ENCODE peak calls at places on chromosomes 16 and 17, in nine cellular contexts. One of them, this sample, is unnamed.

GRCh38 chr17:29839656-29840055 is 90.4 kb downstream of the SSH2 start:
- DNase-seq in Right ventricle myocardium superior: no peak
- DNase-seq in CD4-positive, alpha-beta memory T cell: no peak
- DNase-seq in GM13976: no peak
- DNase-seq in astrocyte of the cerebellum: no peak
- DNase-seq in naive thymus-derived CD8-positive, alpha-beta T cell: no peak
- DNase-seq in small intestine: no peak
- DNase-seq in fibroblast of the aortic adventitia: no peak
- DNase-seq in NCI-H2171 treated with DMSO at 0.1 percent for 48 hours: no peak
- DNase-seq in this sample: no peak

GRCh38 chr17:45438931-45439610 is 6.4 kb upstream of the ARHGAP27 start:
- DNase-seq in Right ventricle myocardium superior: no peak
- DNase-seq in CD4-positive, alpha-beta memory T cell: no peak
- DNase-seq in GM13976: no peak
- DNase-seq in astrocyte of the cerebellum: no peak
- DNase-seq in naive thymus-derived CD8-positive, alpha-beta T cell: no peak
- DNase-seq in small intestine: no peak
- DNase-seq in fibroblast of the aortic adventitia: no peak
- DNase-seq in NCI-H2171 treated with DMSO at 0.1 percent for 48 hours: no peak
- DNase-seq in this sample: no peak

GRCh38 chr17:72460711-72461110 is 339.9 kb downstream of the SOX9 start:
- DNase-seq in Right ventricle myocardium superior: no peak
- DNase-seq in CD4-positive, alpha-beta memory T cell: no peak
- DNase-seq in GM13976: no peak
- DNase-seq in astrocyte of the cerebellum: no peak
- DNase-seq in naive thymus-derived CD8-positive, alpha-beta T cell: no peak
- DNase-seq in small intestine: no peak
- DNase-seq in fibroblast of the aortic adventitia: peak
- DNase-seq in NCI-H2171 treated with DMSO at 0.1 percent for 48 hours: no peak
- DNase-seq in this sample: no peak

GRCh38 chr17:59331929-59332889 is 754 bp downstream of the YPEL2 start:
- DNase-seq in Right ventricle myocardium superior: peak
- DNase-seq in CD4-positive, alpha-beta memory T cell: peak
- DNase-seq in GM13976: peak
- DNase-seq in astrocyte of the cerebellum: no peak
- DNase-seq in naive thymus-derived CD8-positive, alpha-beta T cell: peak
- DNase-seq in small intestine: peak
- DNase-seq in fibroblast of the aortic adventitia: peak
- DNase-seq in NCI-H2171 treated with DMSO at 0.1 percent for 48 hours: no peak
- DNase-seq in this sample: peak

GRCh38 chr16:67155305-67156145 is 4.2 kb downstream of the TRADD start:
- DNase-seq in Right ventricle myocardium superior: peak
- DNase-seq in CD4-positive, alpha-beta memory T cell: peak
- DNase-seq in GM13976: peak
- DNase-seq in astrocyte of the cerebellum: peak
- DNase-seq in naive thymus-derived CD8-positive, alpha-beta T cell: peak
- DNase-seq in small intestine: peak
- DNase-seq in fibroblast of the aortic adventitia: peak
- DNase-seq in NCI-H2171 treated with DMSO at 0.1 percent for 48 hours: peak
- DNase-seq in this sample: peak

GRCh38 chr17:17439971-17440843 is 36.6 kb upstream of the MED9 start:
- DNase-seq in Right ventricle myocardium superior: peak
- DNase-seq in CD4-positive, alpha-beta memory T cell: peak
- DNase-seq in GM13976: peak
- DNase-seq in astrocyte of the cerebellum: peak
- DNase-seq in naive thymus-derived CD8-positive, alpha-beta T cell: peak
- DNase-seq in small intestine: peak
- DNase-seq in fibroblast of the aortic adventitia: peak
- DNase-seq in NCI-H2171 treated with DMSO at 0.1 percent for 48 hours: peak
- DNase-seq in this sample: peak

GRCh38 chr16:49181812-49182211 is 99.8 kb downstream of the CBLN1 start:
- DNase-seq in Right ventricle myocardium superior: no peak
- DNase-seq in CD4-positive, alpha-beta memory T cell: no peak
- DNase-seq in GM13976: no peak
- DNase-seq in astrocyte of the cerebellum: no peak
- DNase-seq in naive thymus-derived CD8-positive, alpha-beta T cell: no peak
- DNase-seq in small intestine: no peak
- DNase-seq in fibroblast of the aortic adventitia: no peak
- DNase-seq in NCI-H2171 treated with DMSO at 0.1 percent for 48 hours: peak
- DNase-seq in this sample: no peak

GRCh38 chr17:66964930-66965800 is 658 bp downstream of the CACNG4 start:
- DNase-seq in Right ventricle myocardium superior: no peak
- DNase-seq in CD4-positive, alpha-beta memory T cell: no peak
- DNase-seq in GM13976: peak
- DNase-seq in astrocyte of the cerebellum: no peak
- DNase-seq in naive thymus-derived CD8-positive, alpha-beta T cell: no peak
- DNase-seq in small intestine: no peak
- DNase-seq in fibroblast of the aortic adventitia: no peak
- DNase-seq in NCI-H2171 treated with DMSO at 0.1 percent for 48 hours: peak
- DNase-seq in this sample: no peak

GRCh38 chr17:48738424-48738802 is 9.9 kb upstream of the HOXB13 start:
- DNase-seq in Right ventricle myocardium superior: no peak
- DNase-seq in CD4-positive, alpha-beta memory T cell: no peak
- DNase-seq in GM13976: no peak
- DNase-seq in astrocyte of the cerebellum: no peak
- DNase-seq in naive thymus-derived CD8-positive, alpha-beta T cell: no peak
- DNase-seq in small intestine: no peak
- DNase-seq in fibroblast of the aortic adventitia: no peak
- DNase-seq in NCI-H2171 treated with DMSO at 0.1 percent for 48 hours: no peak
- DNase-seq in this sample: no peak

GRCh38 chr16:86494565-86495356 is 15.6 kb upstream of the FOXF1 start:
- DNase-seq in Right ventricle myocardium superior: no peak
- DNase-seq in CD4-positive, alpha-beta memory T cell: no peak
- DNase-seq in GM13976: no peak
- DNase-seq in astrocyte of the cerebellum: no peak
- DNase-seq in naive thymus-derived CD8-positive, alpha-beta T cell: no peak
- DNase-seq in small intestine: no peak
- DNase-seq in fibroblast of the aortic adventitia: no peak
- DNase-seq in NCI-H2171 treated with DMSO at 0.1 percent for 48 hours: no peak
- DNase-seq in this sample: no peak

GRCh38 chr16:69106491-69107291 is 1.2 kb downstream of the HAS3 start:
- DNase-seq in Right ventricle myocardium superior: no peak
- DNase-seq in CD4-positive, alpha-beta memory T cell: no peak
- DNase-seq in GM13976: peak
- DNase-seq in astrocyte of the cerebellum: no peak
- DNase-seq in naive thymus-derived CD8-positive, alpha-beta T cell: no peak
- DNase-seq in small intestine: peak
- DNase-seq in fibroblast of the aortic adventitia: no peak
- DNase-seq in NCI-H2171 treated with DMSO at 0.1 percent for 48 hours: no peak
- DNase-seq in this sample: no peak

GRCh38 chr16:67917852-67918236 is 13.8 kb downstream of the CTRL start:
- DNase-seq in Right ventricle myocardium superior: no peak
- DNase-seq in CD4-positive, alpha-beta memory T cell: no peak
- DNase-seq in GM13976: no peak
- DNase-seq in astrocyte of the cerebellum: no peak
- DNase-seq in naive thymus-derived CD8-positive, alpha-beta T cell: no peak
- DNase-seq in small intestine: no peak
- DNase-seq in fibroblast of the aortic adventitia: peak
- DNase-seq in NCI-H2171 treated with DMSO at 0.1 percent for 48 hours: no peak
- DNase-seq in this sample: no peak

GRCh38 chr17:62668091-62668804 is 40.8 kb downstream of the MRC2 start:
- DNase-seq in Right ventricle myocardium superior: no peak
- DNase-seq in CD4-positive, alpha-beta memory T cell: no peak
- DNase-seq in GM13976: no peak
- DNase-seq in astrocyte of the cerebellum: no peak
- DNase-seq in naive thymus-derived CD8-positive, alpha-beta T cell: no peak
- DNase-seq in small intestine: no peak
- DNase-seq in fibroblast of the aortic adventitia: peak
- DNase-seq in NCI-H2171 treated with DMSO at 0.1 percent for 48 hours: no peak
- DNase-seq in this sample: no peak

GRCh38 chr16:78650675-78651074 is 551.2 kb downstream of the WWOX start:
- DNase-seq in Right ventricle myocardium superior: no peak
- DNase-seq in CD4-positive, alpha-beta memory T cell: no peak
- DNase-seq in GM13976: no peak
- DNase-seq in astrocyte of the cerebellum: no peak
- DNase-seq in naive thymus-derived CD8-positive, alpha-beta T cell: no peak
- DNase-seq in small intestine: no peak
- DNase-seq in fibroblast of the aortic adventitia: no peak
- DNase-seq in NCI-H2171 treated with DMSO at 0.1 percent for 48 hours: no peak
- DNase-seq in this sample: no peak

GRCh38 chr17:47203984-47204721 is 5.0 kb upstream of the MYL4 start:
- DNase-seq in Right ventricle myocardium superior: no peak
- DNase-seq in CD4-positive, alpha-beta memory T cell: peak
- DNase-seq in GM13976: no peak
- DNase-seq in astrocyte of the cerebellum: no peak
- DNase-seq in naive thymus-derived CD8-positive, alpha-beta T cell: peak
- DNase-seq in small intestine: no peak
- DNase-seq in fibroblast of the aortic adventitia: no peak
- DNase-seq in NCI-H2171 treated with DMSO at 0.1 percent for 48 hours: no peak
- DNase-seq in this sample: no peak

GRCh38 chr17:7856081-7856791 is 1.1 kb downstream of the NAA38 start:
- DNase-seq in Right ventricle myocardium superior: peak
- DNase-seq in CD4-positive, alpha-beta memory T cell: no peak
- DNase-seq in GM13976: no peak
- DNase-seq in astrocyte of the cerebellum: no peak
- DNase-seq in naive thymus-derived CD8-positive, alpha-beta T cell: no peak
- DNase-seq in small intestine: no peak
- DNase-seq in fibroblast of the aortic adventitia: peak
- DNase-seq in NCI-H2171 treated with DMSO at 0.1 percent for 48 hours: peak
- DNase-seq in this sample: peak

GRCh38 chr16:68563631-68564366 is 24.7 kb downstream of the ZFP90 start:
- DNase-seq in Right ventricle myocardium superior: no peak
- DNase-seq in CD4-positive, alpha-beta memory T cell: no peak
- DNase-seq in GM13976: no peak
- DNase-seq in astrocyte of the cerebellum: no peak
- DNase-seq in naive thymus-derived CD8-positive, alpha-beta T cell: no peak
- DNase-seq in small intestine: no peak
- DNase-seq in fibroblast of the aortic adventitia: no peak
- DNase-seq in NCI-H2171 treated with DMSO at 0.1 percent for 48 hours: no peak
- DNase-seq in this sample: no peak

GRCh38 chr17:29004081-29004692 is 1.6 kb downstream of the SEZ6 start:
- DNase-seq in Right ventricle myocardium superior: no peak
- DNase-seq in CD4-positive, alpha-beta memory T cell: no peak
- DNase-seq in GM13976: no peak
- DNase-seq in astrocyte of the cerebellum: no peak
- DNase-seq in naive thymus-derived CD8-positive, alpha-beta T cell: no peak
- DNase-seq in small intestine: no peak
- DNase-seq in fibroblast of the aortic adventitia: peak
- DNase-seq in NCI-H2171 treated with DMSO at 0.1 percent for 48 hours: no peak
- DNase-seq in this sample: no peak

GRCh38 chr16:68386628-68387027 is 61.7 kb downstream of the SMPD3 start:
- DNase-seq in Right ventricle myocardium superior: no peak
- DNase-seq in CD4-positive, alpha-beta memory T cell: no peak
- DNase-seq in GM13976: no peak
- DNase-seq in astrocyte of the cerebellum: no peak
- DNase-seq in naive thymus-derived CD8-positive, alpha-beta T cell: no peak
- DNase-seq in small intestine: peak
- DNase-seq in fibroblast of the aortic adventitia: no peak
- DNase-seq in NCI-H2171 treated with DMSO at 0.1 percent for 48 hours: no peak
- DNase-seq in this sample: no peak

GRCh38 chr17:4509923-4510614 is 11.4 kb downstream of the SPNS2 start:
- DNase-seq in Right ventricle myocardium superior: peak
- DNase-seq in CD4-positive, alpha-beta memory T cell: no peak
- DNase-seq in GM13976: no peak
- DNase-seq in astrocyte of the cerebellum: peak
- DNase-seq in naive thymus-derived CD8-positive, alpha-beta T cell: no peak
- DNase-seq in small intestine: no peak
- DNase-seq in fibroblast of the aortic adventitia: no peak
- DNase-seq in NCI-H2171 treated with DMSO at 0.1 percent for 48 hours: no peak
- DNase-seq in this sample: peak

GRCh38 chr17:31582151-31582907 is 190.9 kb downstream of the RAB11FIP4 start:
- DNase-seq in Right ventricle myocardium superior: peak
- DNase-seq in CD4-positive, alpha-beta memory T cell: no peak
- DNase-seq in GM13976: peak
- DNase-seq in astrocyte of the cerebellum: no peak
- DNase-seq in naive thymus-derived CD8-positive, alpha-beta T cell: no peak
- DNase-seq in small intestine: peak
- DNase-seq in fibroblast of the aortic adventitia: peak
- DNase-seq in NCI-H2171 treated with DMSO at 0.1 percent for 48 hours: no peak
- DNase-seq in this sample: peak

This sample was measured in heart right ventricle.